ENCODE peak calls at places on chromosomes 5 and 9, in ten cellular contexts. M, T, W, O, L, H, G, E, A and R are unnamed samples.

GRCh38 chr9:6829027-6829426 is 71.3 kb downstream of the KDM4C start:
- DNase-seq in H (no peak), E (no peak), W (peak), G (peak), M (peak), A (no peak), O (no peak), L (no peak), T (no peak), R (no peak)

GRCh38 chr5:144205141-144205551 is 34.5 kb downstream of the KCTD16 start:
- DNase-seq in A (peak), M (peak), W (peak), T (no peak), G (no peak), O (peak), L (no peak), E (no peak), H (no peak), R (no peak)

GRCh38 chr9:116313638-116314037 is 160.0 kb downstream of the PAPPA start:
- DNase-seq in O (no peak), H (no peak), T (no peak), M (no peak), E (no peak), G (no peak), W (no peak), L (no peak), A (no peak), R (no peak)

GRCh38 chr5:161378701-161379100 is 167.8 kb downstream of the GABRB2 start:
- DNase-seq in E (no peak), A (no peak), H (no peak), W (no peak), L (no peak), G (no peak), T (no peak), O (no peak), M (no peak), R (no peak)

GRCh38 chr9:21788752-21789151 is 13.7 kb upstream of the MTAP start:
- DNase-seq in W (no peak), L (no peak), M (no peak), E (no peak), A (no peak), G (peak), T (no peak), H (no peak), O (no peak), R (no peak)

GRCh38 chr9:28456886-28457285 is 883.6 kb upstream of the C9orf72 start:
- DNase-seq in E (no peak), L (no peak), M (no peak), W (no peak), O (no peak), G (no peak), H (no peak), T (no peak), A (no peak), R (no peak)

GRCh38 chr5:112084149-112084548 is 327.2 kb upstream of the NREP start:
- DNase-seq in G (no peak), E (no peak), A (no peak), W (no peak), L (no peak), O (no peak), T (no peak), M (peak), H (no peak), R (no peak)

GRCh38 chr5:7080501-7080900 is 315.4 kb upstream of the ADCY2 start:
- DNase-seq in M (no peak), O (no peak), W (no peak), E (no peak), T (no peak), H (no peak), L (no peak), G (no peak), A (no peak), R (no peak)

GRCh38 chr9:133612051-133612450 is 2.9 kb upstream of the FAM163B start:
- DNase-seq in T (peak), G (no peak), L (no peak), M (no peak), E (no peak), A (no peak), O (no peak), W (no peak), H (no peak), R (no peak)

GRCh38 chr9:135213566-135213965 is 126.1 kb downstream of the OLFM1 start:
- DNase-seq in M (no peak), E (no peak), W (no peak), G (no peak), L (no peak), A (peak), O (no peak), H (no peak), T (peak), R (no peak)

GRCh38 chr9:107363511-107364182 is 80.6 kb downstream of the RAD23B start:
- DNase-seq in E (no peak), A (no peak), T (no peak), M (no peak), H (no peak), W (no peak), L (no peak), G (no peak), O (no peak), R (no peak)

GRCh38 chr5:81542242-81542641 is 148.3 kb upstream of the ACOT12 start:
- DNase-seq in T (no peak), O (no peak), W (no peak), A (no peak), E (no peak), L (no peak), H (no peak), G (no peak), M (no peak), R (no peak)

GRCh38 chr9:113807173-113808061 is 68.7 kb upstream of the ZNF618 start:
- DNase-seq in E (peak), W (peak), O (peak), L (no peak), T (no peak), M (peak), G (peak), H (peak), A (peak), R (no peak)

GRCh38 chr5:1544294-1545010 is 20.7 kb upstream of the LPCAT1 start:
- DNase-seq in M (no peak), L (no peak), H (no peak), A (no peak), G (no peak), E (no peak), T (peak), W (no peak), O (peak), R (peak)

GRCh38 chr5:132446621-132447020 is 44.0 kb downstream of the IRF1 start:
- DNase-seq in G (no peak), H (peak), A (peak), E (peak), W (no peak), L (no peak), O (peak), T (peak), M (peak), R (no peak)

GRCh38 chr9:120936011-120936763 is 9.6 kb upstream of the TRAF1 start:
- DNase-seq in G (peak), O (peak), H (peak), E (peak), M (peak), L (peak), T (peak), A (peak), W (peak), R (peak)

GRCh38 chr9:71941060-71941568 is 29.7 kb downstream of the C9orf85 start:
- DNase-seq in M (peak), G (no peak), O (no peak), T (no peak), L (no peak), E (no peak), A (no peak), H (no peak), W (no peak), R (no peak)

GRCh38 chr5:42811591-42812392 is at the start of gene SELENOP:
- DNase-seq in O (peak), W (peak), A (peak), T (no peak), E (peak), M (no peak), H (peak), G (peak), L (peak), R (no peak)

GRCh38 chr5:178145965-178146820 is 7.5 kb downstream of the NHP2 start:
- DNase-seq in E (no peak), M (peak), G (peak), L (peak), A (peak), O (peak), W (peak), H (peak), T (peak), R (no peak)

GRCh38 chr9:78023003-78023741 is 8.4 kb downstream of the GNAQ start:
- DNase-seq in A (no peak), M (peak), L (no peak), E (peak), G (no peak), W (peak), T (no peak), O (no peak), H (no peak), R (no peak)
- H3K4me3 ChIP-seq in A (no peak), M (no peak), L (no peak), E (no peak), G (no peak), W (peak), T (no peak), O (no peak), H (no peak), R (no peak)

GRCh38 chr9:130139251-130139650 is 33.0 kb upstream of the NCS1 start:
- DNase-seq in E (no peak), H (no peak), W (no peak), L (no peak), G (no peak), T (no peak), M (no peak), A (no peak), O (no peak), R (no peak)

GRCh38 chr9:130140701-130141100 is 31.5 kb upstream of the NCS1 start:
- DNase-seq in O (no peak), M (no peak), T (no peak), E (no peak), L (no peak), H (no peak), A (no peak), G (no peak), W (no peak), R (no peak)

GRCh38 chr9:130137870-130138653 is 34.1 kb upstream of the NCS1 start:
- DNase-seq in H (no peak), E (peak), O (peak), L (peak), A (no peak), M (peak), W (peak), G (no peak), T (no peak), R (no peak)

GRCh38 chr9:130138791-130139190 is 33.4 kb upstream of the NCS1 start:
- DNase-seq in M (peak), T (no peak), H (peak), W (no peak), E (peak), L (no peak), A (peak), O (peak), G (no peak), R (no peak)

GRCh38 chr9:130137081-130137869 is 34.9 kb upstream of the NCS1 start:
- DNase-seq in O (no peak), L (no peak), M (no peak), A (no peak), G (no peak), E (no peak), H (no peak), W (no peak), T (no peak), R (no peak)
- TF ChIP-seq POLR2A in O (no peak), L (no peak), M (no peak), A (no peak), G (no peak), E (no peak), H (no peak), W (no peak), T (no peak), R (no peak)

DNA sequence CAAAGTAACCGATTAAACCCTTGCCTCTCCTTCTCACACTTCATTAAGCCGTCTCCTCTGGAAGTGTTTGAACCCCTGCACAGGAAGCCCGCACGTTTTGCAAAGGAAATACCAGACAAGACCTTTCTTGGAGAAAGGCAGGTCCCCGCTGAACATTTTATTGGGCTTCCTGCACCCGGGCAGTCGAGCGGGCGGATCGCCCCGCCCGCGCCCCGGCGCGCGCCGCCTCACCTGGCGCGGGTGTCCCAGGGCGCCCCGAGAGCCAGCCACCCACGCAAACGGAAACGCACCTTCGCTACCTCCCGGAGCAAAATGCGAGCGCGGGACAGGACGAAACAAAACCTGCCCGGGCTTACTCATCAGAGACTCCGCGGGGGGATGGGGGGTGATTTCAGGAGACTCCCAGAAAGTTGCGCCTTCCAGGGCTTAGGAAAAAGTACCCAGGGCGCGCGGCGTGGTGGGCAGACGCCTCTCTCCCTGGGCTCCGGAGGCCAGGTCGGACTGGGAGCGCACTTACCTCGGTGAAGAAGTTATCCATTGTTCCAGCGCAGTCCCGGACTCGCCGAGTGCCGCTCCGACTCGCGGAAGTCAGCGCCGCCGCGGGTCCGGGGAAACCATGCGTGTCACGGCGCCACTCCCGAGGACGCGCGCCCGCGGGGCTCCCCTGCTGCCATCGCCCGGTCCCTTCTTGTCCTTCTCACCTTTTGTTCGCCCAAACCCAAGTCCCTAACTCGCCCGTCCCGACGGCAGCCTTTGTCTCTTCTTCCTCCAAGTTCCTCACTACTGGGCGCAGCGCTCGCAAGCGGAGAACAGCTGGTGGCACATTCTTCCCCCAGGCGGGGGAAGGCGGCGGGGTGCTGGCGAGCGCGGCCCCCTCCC is 578 bp downstream of the MYO10 start:
- DNase-seq in G (no peak), O (no peak), M (no peak), L (peak), H (peak), T (peak), A (peak), W (peak), E (peak), R (no peak)
- H3K4me3 ChIP-seq in G (peak), O (peak), M (peak), L (peak), H (peak), T (peak), A (peak), W (peak), E (no peak), R (peak)

GRCh38 chr5:14266686-14267085 is 123.5 kb downstream of the TRIO start:
- DNase-seq in G (no peak), O (no peak), L (no peak), A (no peak), M (no peak), T (no peak), W (no peak), H (no peak), E (no peak), R (no peak)

GRCh38 chr5:14267166-14267838 is 124.2 kb downstream of the TRIO start:
- DNase-seq in O (no peak), M (no peak), H (no peak), E (no peak), L (no peak), G (no peak), T (no peak), A (no peak), W (peak), R (no peak)

GRCh38 chr5:14264605-14265316 is 121.6 kb downstream of the TRIO start:
- DNase-seq in L (peak), E (peak), O (peak), W (peak), T (peak), G (peak), H (peak), A (peak), M (peak), R (no peak)

GRCh38 chr5:14266171-14266570 is 123.0 kb downstream of the TRIO start:
- DNase-seq in L (no peak), G (no peak), E (no peak), O (no peak), M (no peak), W (no peak), A (no peak), T (no peak), H (no peak), R (no peak)

GRCh38 chr5:14265574-14265973 is 122.4 kb downstream of the TRIO start:
- DNase-seq in A (no peak), G (peak), O (no peak), M (peak), W (peak), E (no peak), H (no peak), T (no peak), L (no peak), R (no peak)
- TF ChIP-seq POLR2A in A (no peak), G (no peak), O (no peak), M (no peak), W (no peak), E (no peak), H (no peak), T (no peak), L (no peak), R (no peak)

DNA sequence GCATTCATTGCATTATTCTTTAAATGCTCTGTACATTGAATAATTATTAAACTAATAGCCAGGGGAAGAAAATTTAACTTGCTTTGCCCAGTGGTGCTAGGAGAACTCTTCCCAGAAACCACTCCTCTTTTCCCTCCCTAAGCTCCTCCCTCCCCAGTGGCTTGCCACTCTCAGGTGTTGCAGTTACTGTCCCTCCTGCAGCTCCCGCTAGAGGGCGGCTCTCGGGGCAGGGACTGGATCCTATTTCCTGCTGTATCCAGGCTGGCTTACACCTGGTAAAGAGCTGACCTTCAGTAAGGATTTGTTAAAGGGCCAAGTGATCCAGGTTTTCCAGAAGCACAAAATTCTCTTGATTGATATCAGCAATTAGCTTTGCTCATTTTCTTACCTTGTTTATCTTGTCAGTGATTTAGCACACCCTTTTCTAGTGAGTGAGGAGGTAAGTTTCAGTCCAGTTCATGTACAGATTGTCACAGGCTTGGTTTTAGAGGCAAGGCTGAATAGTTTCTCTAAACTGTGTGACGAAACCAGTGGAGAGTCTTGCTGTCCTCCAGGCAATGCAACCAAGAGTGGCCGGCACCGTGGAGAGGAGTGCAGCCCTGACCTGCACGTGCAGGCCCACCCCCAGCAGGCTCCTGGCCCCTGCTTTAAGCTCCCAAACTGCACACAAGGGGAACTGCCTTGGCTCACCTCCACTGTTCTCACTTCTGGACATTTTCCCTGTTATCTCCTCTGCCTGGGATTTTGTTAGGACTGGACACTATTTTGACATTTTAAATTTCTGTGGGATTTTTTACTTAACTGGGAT is 423.8 kb downstream of the SPOCK1 start:
- DNase-seq in E (peak), A (peak), W (peak), G (peak), T (peak), M (peak), L (peak), O (peak), H (peak), R (no peak)
- H3K4me3 ChIP-seq in E (no peak), A (no peak), W (no peak), G (no peak), T (no peak), M (no peak), L (no peak), O (no peak), H (no peak), R (no peak)